ENCODE peak calls at places on chromosomes 16 and 17, in four cellular contexts. K is activated CD4-positive, alpha-beta T cell treated with anti-CD3 and anti-CD28 coated beads, Interleukin-2, amount 50 U/mL, for 48 hours; N is hippocampal formation; P is EL. Y is an unnamed sample.

GRCh38 chr17:80959330-80960036 is 32.2 kb upstream of the CHMP6 start:
- DNase-seq in N (peak), P (peak), K (no peak), Y (no peak)

GRCh38 chr17:65254166-65254565 is 117.0 kb downstream of the RGS9 start:
- DNase-seq in K (no peak), N (no peak), P (no peak), Y (no peak)

GRCh38 chr16:17173134-17173729 is 297.5 kb downstream of the XYLT1 start:
- DNase-seq in N (peak), K (no peak), P (peak), Y (no peak)

GRCh38 chr16:23125277-23125676 is 24.0 kb downstream of the USP31 start:
- DNase-seq in K (no peak), P (no peak), N (no peak), Y (no peak)

GRCh38 chr16:70402916-70403659 is 35.8 kb downstream of the ST3GAL2 start:
- DNase-seq in P (no peak), K (no peak), N (no peak), Y (no peak)

GRCh38 chr17:48244121-48244711 is 136.7 kb downstream of the SNX11 start:
- DNase-seq in N (no peak), P (peak), K (no peak), Y (no peak)

GRCh38 chr16:81266680-81267095 is 28.2 kb downstream of the BCO1 start:
- DNase-seq in K (peak), N (no peak), P (no peak), Y (peak)

GRCh38 chr17:3944485-3945388 is 19.5 kb downstream of the ATP2A3 start:
- DNase-seq in P (peak), K (peak), N (no peak), Y (peak)

GRCh38 chr16:2692251-2692947 is 10.1 kb downstream of the KCTD5 start:
- DNase-seq in P (no peak), N (peak), K (no peak), Y (no peak)

GRCh38 chr16:14549789-14550153 is 80.3 kb downstream of the PARN start:
- DNase-seq in K (no peak), P (no peak), N (no peak), Y (no peak)

GRCh38 chr16:14325921-14326401 is 254.8 kb downstream of the MRTFB start:
- DNase-seq in P (no peak), N (no peak), K (no peak), Y (no peak)

GRCh38 chr17:48254896-48255295 is 147.3 kb downstream of the SNX11 start:
- DNase-seq in P (peak), K (no peak), N (no peak), Y (no peak)

GRCh38 chr17:52470553-52470952 is 312.0 kb upstream of the CA10 start:
- DNase-seq in P (no peak), K (no peak), N (no peak), Y (no peak)